ENCODE peak calls at places on chromosomes 5 and 9, in four cellular contexts. L, M, J and D are unnamed samples.
A peak's percentile ranks its signal among the peaks of the same experiment; 100 is the strongest.

GRCh38 chr5:57299945-57300344 is 126.1 kb downstream of the GPBP1 start:
- DNase-seq in J (no peak), M (no peak), L (no peak), D (no peak)

GRCh38 chr5:120297621-120298020 is 166.5 kb upstream of the PRR16 start:
- DNase-seq in L (no peak), M (no peak), J (peak; percentile 24), D (no peak)

GRCh38 chr9:71490810-71491209 is 277.5 kb downstream of the CEMIP2 start:
- DNase-seq in L (no peak), M (no peak), J (peak; percentile 2), D (no peak)

GRCh38 chr5:98109561-98110006 is 663.9 kb upstream of the RGMB start:
- DNase-seq in M (no peak), L (no peak), J (peak; percentile 88), D (no peak)

GRCh38 chr9:18786936-18787658 is 245.9 kb downstream of the SAXO1 start:
- DNase-seq in M (no peak), L (no peak), J (peak; percentile 26), D (no peak)

GRCh38 chr9:1707291-1707690 is 307.9 kb upstream of the SMARCA2 start:
- DNase-seq in M (no peak), J (no peak), L (no peak), D (no peak)

GRCh38 chr5:18105449-18105848 is 471.2 kb downstream of the TAF11L14 start:
- DNase-seq in L (no peak), J (no peak), M (no peak), D (no peak)

GRCh38 chr5:168865973-168866372 is 286.8 kb upstream of the PANK3 start:
- DNase-seq in J (peak; percentile 67), L (no peak), M (no peak), D (no peak)

GRCh38 chr5:38707352-38708324 is 138.2 kb upstream of the OSMR start:
- DNase-seq in M (no peak), L (no peak), J (no peak), D (no peak)

GRCh38 chr5:179260324-179261070 is 84.8 kb downstream of the ADAMTS2 start:
- DNase-seq in J (no peak), M (no peak), L (no peak), D (no peak)

GRCh38 chr5:168364738-168365550 is 73.5 kb downstream of the WWC1 start:
- DNase-seq in M (no peak), L (no peak), J (peak; percentile 53), D (no peak)

GRCh38 chr5:80128129-80128528 is 93.0 kb downstream of the THBS4 start:
- DNase-seq in M (no peak), J (no peak), L (no peak), D (no peak)

GRCh38 chr5:139058121-139058520 is 140.0 kb downstream of the SIL1 start:
- DNase-seq in J (peak; percentile 53), L (no peak), M (no peak), D (no peak)

GRCh38 chr5:14913141-14913540 is 41.6 kb upstream of the ANKH start:
- DNase-seq in J (no peak), M (no peak), L (no peak), D (no peak)

GRCh38 chr9:13140843-13141592 is 138.5 kb downstream of the MPDZ start:
- DNase-seq in J (peak; percentile 9), L (no peak), M (no peak), D (no peak)

GRCh38 chr9:99030082-99030481 is 74.8 kb upstream of the TGFBR1 start:
- DNase-seq in M (no peak), J (peak; percentile 90), L (no peak), D (no peak)

GRCh38 chr5:112473989-112474388 is 54.9 kb upstream of the EPB41L4A start:
- DNase-seq in L (no peak), J (no peak), M (no peak), D (no peak)

GRCh38 chr5:112718344-112718743 is 19.3 kb upstream of the APC start:
- DNase-seq in J (no peak), L (no peak), M (no peak), D (no peak)

GRCh38 chr5:77773734-77774280 is 2.3 kb downstream of the TBCA start:
- DNase-seq in M (no peak), J (no peak), L (no peak), D (no peak)

GRCh38 chr5:78162253-78162862 is 132.1 kb downstream of the AP3B1 start:
- DNase-seq in L (peak; percentile 59), M (no peak), J (peak; percentile 29), D (peak; percentile 28)

GRCh38 chr9:130089141-130089540 is 35.4 kb downstream of the GPR107 start:
- DNase-seq in M (no peak), L (no peak), J (no peak), D (no peak)

GRCh38 chr5:172720655-172721054 is 50.3 kb downstream of the DUSP1 start:
- DNase-seq in J (no peak), L (no peak), M (no peak), D (no peak)

GRCh38 chr5:179367491-179367890 is 22.2 kb upstream of the ADAMTS2 start:
- DNase-seq in J (no peak), M (no peak), L (no peak), D (no peak)

GRCh38 chr5:169945831-169946261 is 34.4 kb downstream of the INSYN2B start:
- DNase-seq in J (peak; percentile 97), M (peak; percentile 58), L (no peak), D (no peak)

GRCh38 chr5:115243412-115243811 is 19.3 kb downstream of the PGGT1B start:
- DNase-seq in M (no peak), J (no peak), L (no peak), D (peak; percentile 20)

GRCh38 chr5:160929343-160929742 is 77.3 kb upstream of the ATP10B start:
- DNase-seq in J (no peak), L (no peak), M (no peak), D (no peak)

GRCh38 chr9:79489241-79490000 is 82.3 kb upstream of the TLE4 start:
- DNase-seq in L (no peak), J (peak; percentile 84), M (peak; percentile 57), D (no peak)

GRCh38 chr5:6576861-6577501 is 55.9 kb downstream of the NSUN2 start:
- DNase-seq in J (peak; percentile 78), M (no peak), L (peak; percentile 44), D (peak; percentile 64)

GRCh38 chr9:31745886-31746285 is 638.6 kb upstream of the ACO1 start:
- DNase-seq in M (no peak), J (no peak), L (no peak), D (no peak)

GRCh38 chr9:91150273-91151013 is 211.3 kb downstream of the AUH start:
- DNase-seq in J (no peak), L (no peak), M (no peak), D (no peak)

GRCh38 chr5:158287643-158288228 is 428.8 kb upstream of the CLINT1 start:
- DNase-seq in J (peak; percentile 85), M (peak; percentile 25), L (no peak), D (no peak)

GRCh38 chr5:96936431-96937221 is 746 bp downstream of the LNPEP start:
- DNase-seq in J (peak; percentile 53), L (peak; percentile 84), M (peak; percentile 36), D (no peak)

GRCh38 chr9:131663288-131663687 is 76.6 kb downstream of the RAPGEF1 start:
- DNase-seq in M (no peak), J (no peak), L (no peak), D (no peak)

GRCh38 chr9:136085815-136086212 is 9.3 kb downstream of the NACC2 start:
- DNase-seq in M (peak; percentile 57), L (no peak), J (no peak), D (no peak)

GRCh38 chr5:132426525-132427138 is 57.1 kb downstream of the SLC22A5 start:
- DNase-seq in J (peak; percentile 97), L (peak; percentile 87), M (peak; percentile 87), D (peak; percentile 68)

GRCh38 chr5:83488271-83488670 is 16.7 kb downstream of the VCAN start:
- DNase-seq in M (no peak), L (no peak), J (peak; percentile 71), D (no peak)

GRCh38 chr9:108041551-108041950 is 552.0 kb upstream of the KLF4 start:
- DNase-seq in M (no peak), L (no peak), J (peak; percentile 85), D (no peak)

GRCh38 chr5:115389799-115390382 is 93.4 kb upstream of the CCDC112 start:
- DNase-seq in L (peak; percentile 8), J (no peak), M (no peak), D (no peak)

GRCh38 chr9:6197330-6197729 is 18.3 kb upstream of the IL33 start:
- DNase-seq in L (peak; percentile 5), J (peak; percentile 8), M (no peak), D (peak; percentile 12)
- TF ChIP-seq CTCF in L (peak; percentile 58), J (peak; percentile 15), M (peak; percentile 56), D (no peak)

GRCh38 chr9:89310486-89311345 is at the start of gene CKS2:
- DNase-seq in J (peak; percentile 100), L (peak; percentile 100), M (peak; percentile 99), D (peak; percentile 98)
- TF ChIP-seq CTCF in J (no peak), L (peak; percentile 50), M (no peak), D (no peak)

GRCh38 chr9:105089874-105090273 is 154.6 kb upstream of the SLC44A1 start:
- DNase-seq in M (no peak), L (no peak), J (no peak), D (no peak)

GRCh38 chr9:105091004-105091640 is 153.3 kb upstream of the SLC44A1 start:
- DNase-seq in J (no peak), M (no peak), L (no peak), D (no peak)

GRCh38 chr9:105088499-105088898 is 156.0 kb upstream of the SLC44A1 start:
- DNase-seq in J (no peak), L (no peak), M (no peak), D (no peak)

GRCh38 chr9:105083246-105083645 is 155.3 kb upstream of the ABCA1 start:
- DNase-seq in L (no peak), M (no peak), J (no peak), D (no peak)

DNA sequence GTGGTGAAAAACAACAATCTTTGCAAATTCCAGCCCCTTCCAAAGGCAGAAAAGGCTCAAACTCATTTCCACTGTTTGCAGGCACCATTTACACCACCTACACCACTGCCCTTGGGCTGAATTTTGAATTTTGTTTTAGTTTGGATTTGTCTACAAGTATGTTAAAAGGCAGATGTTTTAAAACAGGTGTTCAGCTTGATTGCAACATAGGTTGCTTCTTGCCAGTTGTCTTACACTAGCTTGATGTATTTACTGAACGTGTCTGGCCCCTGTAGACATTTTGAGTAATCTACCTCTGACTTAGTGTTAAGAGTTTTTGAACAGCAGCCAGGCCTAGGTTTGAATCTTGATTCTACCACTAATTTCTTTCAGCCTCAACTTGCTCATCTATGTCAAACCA is 156.4 kb upstream of the SLC44A1 start:
- DNase-seq in L (no peak), M (no peak), J (no peak), D (no peak)
- TF ChIP-seq CTCF in L (no peak), M (no peak), J (no peak), D (no peak)

DNA sequence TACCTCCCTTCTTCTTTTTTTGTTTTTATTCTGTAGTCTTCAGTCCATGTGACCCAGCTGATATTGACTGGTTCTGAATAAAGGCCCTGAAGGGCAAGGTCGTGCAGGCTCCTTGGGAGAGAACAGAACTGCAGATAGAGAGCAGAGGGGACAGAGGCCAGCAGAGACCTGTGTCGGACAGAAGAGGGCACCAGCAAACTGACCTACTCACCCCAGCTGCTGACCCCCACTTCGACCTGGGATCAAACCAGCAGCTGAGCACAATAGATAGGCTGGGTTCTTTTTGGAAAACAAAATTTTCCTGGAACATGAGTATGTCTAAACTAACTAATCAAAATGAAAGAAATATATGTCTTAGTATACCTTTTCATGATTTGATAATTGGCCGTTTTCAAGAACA is 695.1 kb downstream of the NR2F1-AS1 start:
- DNase-seq in M (no peak), L (no peak), J (no peak), D (no peak)
- TF ChIP-seq CTCF in M (no peak), L (no peak), J (no peak), D (no peak)

GRCh38 chr9:127360829-127361228 is 36.1 kb upstream of the SLC2A8 start:
- DNase-seq in J (peak; percentile 46), M (no peak), L (no peak), D (no peak)
- TF ChIP-seq CTCF in J (no peak), M (no peak), L (no peak), D (no peak)